ENCODE peak calls at places on chromosomes 1 and 21, in eight cellular contexts. X, B, M, J, C, U, K and P are unnamed samples.
A peak's percentile ranks its signal among the peaks of the same experiment; 100 is the strongest.

GRCh38 chr21:29005696-29006095 is 13.0 kb upstream of the LTN1 start:
- DNase-seq in X (no peak), B (no peak), M (no peak), J (no peak), C (no peak), U (no peak), K (peak; percentile 26), P (no peak)

GRCh38 chr1:215151841-215152240 is 69.3 kb downstream of the KCNK2 start:
- DNase-seq in X (no peak), B (no peak), M (no peak), J (no peak), C (no peak), U (no peak), K (no peak), P (no peak)

GRCh38 chr1:107919953-107920352 is 45.0 kb downstream of the VAV3 start:
- DNase-seq in X (no peak), B (no peak), M (no peak), J (no peak), C (no peak), U (no peak), K (no peak), P (no peak)

GRCh38 chr1:204882479-204882878 is 11.8 kb downstream of the NFASC start:
- DNase-seq in X (no peak), B (no peak), M (no peak), J (no peak), C (no peak), U (no peak), K (no peak), P (no peak)

GRCh38 chr1:40906781-40907400 is 44.7 kb upstream of the CITED4 start:
- DNase-seq in X (no peak), B (no peak), M (no peak), J (no peak), C (no peak), U (no peak), K (no peak), P (no peak)

GRCh38 chr1:119318466-119319309 is 49.9 kb upstream of the HAO2 start:
- DNase-seq in X (no peak), B (no peak), M (no peak), J (no peak), C (no peak), U (no peak), K (no peak), P (no peak)

GRCh38 chr1:40606978-40607377 is 58.5 kb downstream of the RIMS3 start:
- DNase-seq in X (no peak), B (no peak), M (no peak), J (no peak), C (no peak), U (no peak), K (no peak), P (no peak)

GRCh38 chr1:78401148-78401547 is 89.6 kb upstream of the PTGFR start:
- DNase-seq in X (no peak), B (no peak), M (no peak), J (no peak), C (no peak), U (no peak), K (peak; percentile 25), P (no peak)

GRCh38 chr1:45329445-45329844 is 2.8 kb downstream of the HPDL start:
- DNase-seq in X (peak; percentile 46), B (no peak), M (no peak), J (no peak), C (no peak), U (no peak), K (no peak), P (no peak)

GRCh38 chr1:56071351-56071750 is 508.0 kb downstream of the PLPP3 start:
- DNase-seq in X (no peak), B (no peak), M (no peak), J (no peak), C (no peak), U (no peak), K (no peak), P (no peak)

GRCh38 chr1:246199086-246199485 is 308.0 kb downstream of the SMYD3 start:
- DNase-seq in X (no peak), B (no peak), M (no peak), J (no peak), C (no peak), U (no peak), K (no peak), P (no peak)

GRCh38 chr1:226309398-226310122 is 596 bp upstream of the LIN9 start:
- DNase-seq in X (no peak), B (no peak), M (peak; percentile 7), J (peak; percentile 36), C (peak; percentile 20), U (peak; percentile 12), K (no peak), P (peak; percentile 27)

GRCh38 chr1:104392552-104392951 is 642.9 kb downstream of the AMY1C start:
- DNase-seq in X (no peak), B (no peak), M (no peak), J (no peak), C (no peak), U (no peak), K (no peak), P (no peak)

GRCh38 chr1:156948708-156949107 is 28.3 kb downstream of the LRRC71 start:
- DNase-seq in X (no peak), B (no peak), M (no peak), J (no peak), C (no peak), U (no peak), K (no peak), P (no peak)
- H3K36me3 ChIP-seq in X (peaks cover 47% of the 10 kb centered on the region), B (peaks cover 19% of the 10 kb centered on the region), M (peaks cover 100% of the 10 kb centered on the region), J (no peaks in the 10 kb centered on the region), C (peaks cover 16% of the 10 kb centered on the region), U (peaks cover 50% of the 10 kb centered on the region), K (peaks cover 67% of the 10 kb centered on the region), P (no peaks in the 10 kb centered on the region)

GRCh38 chr1:53954128-53954527 is 8.0 kb downstream of the LRRC42 start:
- DNase-seq in X (no peak), B (no peak), M (no peak), J (no peak), C (no peak), U (no peak), K (no peak), P (no peak)

GRCh38 chr1:53957231-53957818 is 11.2 kb downstream of the LRRC42 start:
- DNase-seq in X (no peak), B (no peak), M (no peak), J (no peak), C (peak; percentile 75), U (no peak), K (peak; percentile 64), P (no peak)

GRCh38 chr1:53959664-53960250 is 13.6 kb downstream of the LRRC42 start:
- DNase-seq in X (no peak), B (no peak), M (no peak), J (peak; percentile 48), C (no peak), U (no peak), K (no peak), P (no peak)

GRCh38 chr1:53951697-53952096 is 5.5 kb downstream of the LRRC42 start:
- DNase-seq in X (no peak), B (no peak), M (no peak), J (no peak), C (no peak), U (no peak), K (no peak), P (no peak)

DNA sequence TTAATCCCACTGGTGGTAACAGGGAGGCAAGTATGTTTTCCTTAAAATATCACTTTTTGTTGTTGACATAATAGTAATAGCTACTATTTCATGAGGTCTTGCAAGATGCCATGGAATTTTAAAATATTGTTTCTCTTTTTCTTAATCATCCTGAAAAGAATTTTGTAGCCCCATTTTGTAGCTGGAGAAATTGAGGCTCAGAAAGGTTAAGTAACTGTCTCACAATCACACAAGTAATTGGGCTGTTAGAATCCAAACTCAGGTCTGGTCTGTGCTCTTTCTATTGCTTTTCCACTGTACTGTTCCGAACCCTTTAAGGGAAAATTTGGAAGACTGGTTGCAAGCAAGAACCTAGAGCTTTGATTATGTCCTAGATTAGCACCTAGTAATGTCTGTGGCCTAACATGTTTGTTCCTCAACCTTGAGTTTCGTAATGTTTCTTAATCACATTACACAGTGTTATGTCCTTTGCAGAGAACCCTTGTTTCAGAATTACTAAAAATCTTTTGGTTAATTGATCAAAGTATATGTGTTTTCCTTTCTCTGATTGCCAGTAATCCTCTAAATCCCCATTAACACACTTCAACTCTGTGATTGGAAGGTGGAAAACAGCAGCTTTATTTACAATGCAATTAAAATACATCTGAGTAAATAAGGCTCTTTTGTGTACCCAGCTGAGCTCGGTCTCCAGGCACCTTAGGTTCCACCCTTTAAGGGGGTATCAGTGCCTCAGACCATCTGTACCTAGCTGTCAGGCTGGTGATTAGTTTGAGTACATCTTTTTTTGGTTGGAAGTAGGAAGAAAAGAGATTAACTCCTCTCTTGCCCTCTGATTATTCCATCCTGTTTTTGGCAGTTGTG is 10.4 kb downstream of the LRRC42 start:
- DNase-seq in X (no peak), B (no peak), M (no peak), J (no peak), C (no peak), U (no peak), K (no peak), P (no peak)
- H3K36me3 ChIP-seq in X (peaks cover 34% of the 10 kb centered on the region), B (no peaks in the 10 kb centered on the region), M (peaks cover 94% of the 10 kb centered on the region), J (peaks cover 7% of the 10 kb centered on the region), C (peaks cover 11% of the 10 kb centered on the region), U (peaks cover 32% of the 10 kb centered on the region), K (peaks cover 34% of the 10 kb centered on the region), P (no peaks in the 10 kb centered on the region)

GRCh38 chr1:52352690-52353089 is 13.3 kb downstream of the CC2D1B start:
- DNase-seq in X (no peak), B (no peak), M (no peak), J (no peak), C (no peak), U (no peak), K (no peak), P (no peak)
- H3K36me3 ChIP-seq in X (peaks cover 47% of the 10 kb centered on the region), B (peaks cover 8% of the 10 kb centered on the region), M (peaks cover 89% of the 10 kb centered on the region), J (no peaks in the 10 kb centered on the region), C (peaks cover 24% of the 10 kb centered on the region), U (peaks cover 58% of the 10 kb centered on the region), K (peaks cover 53% of the 10 kb centered on the region), P (no peaks in the 10 kb centered on the region)

GRCh38 chr1:51840743-51841461 is 37.6 kb downstream of the NRDC start:
- DNase-seq in X (no peak), B (no peak), M (no peak), J (no peak), C (no peak), U (no peak), K (no peak), P (no peak)

GRCh38 chr1:51839094-51839493 is 39.4 kb downstream of the NRDC start:
- DNase-seq in X (no peak), B (no peak), M (no peak), J (peak; percentile 12), C (no peak), U (no peak), K (no peak), P (no peak)

GRCh38 chr1:51833700-51834099 is 44.8 kb downstream of the NRDC start:
- DNase-seq in X (no peak), B (no peak), M (no peak), J (no peak), C (no peak), U (no peak), K (peak; percentile 32), P (no peak)

GRCh38 chr1:51840182-51840581 is 38.3 kb downstream of the NRDC start:
- DNase-seq in X (no peak), B (no peak), M (no peak), J (no peak), C (no peak), U (no peak), K (no peak), P (no peak)

DNA sequence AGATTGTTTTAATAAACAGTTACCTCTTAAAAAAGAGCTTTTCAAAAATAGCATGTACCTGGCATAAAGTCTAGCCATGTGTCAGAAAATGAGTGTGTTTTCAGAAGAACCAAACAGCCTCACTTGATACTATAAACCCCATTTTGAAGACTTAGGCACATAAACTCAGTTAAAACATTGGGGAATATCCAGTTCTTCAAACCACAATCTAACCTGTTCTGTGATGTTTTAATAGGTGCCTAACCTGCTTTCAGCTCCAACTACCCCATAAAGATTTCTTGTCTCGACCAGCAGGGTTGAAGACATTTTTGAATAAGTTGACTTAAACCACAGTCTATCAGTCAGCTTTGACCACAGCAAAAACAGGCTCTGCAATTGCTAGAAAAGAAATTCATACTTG is 41.3 kb downstream of the NRDC start:
- DNase-seq in X (no peak), B (no peak), M (no peak), J (no peak), C (no peak), U (no peak), K (no peak), P (no peak)
- H3K36me3 ChIP-seq in X (peaks cover 19% of the 10 kb centered on the region), B (no peaks in the 10 kb centered on the region), M (peaks cover 80% of the 10 kb centered on the region), J (peaks cover 4% of the 10 kb centered on the region), C (peaks cover 2% of the 10 kb centered on the region), U (peaks cover 12% of the 10 kb centered on the region), K (peaks cover 21% of the 10 kb centered on the region), P (no peaks in the 10 kb centered on the region)